ENCODE peak calls at places on chromosomes 16 and 17, in seven cellular contexts. Z, Y, K, L, F, C and O are unnamed samples.

GRCh38 chr17:62075308-62075815 is 10.3 kb upstream of the MED13 start:
- DNase-seq in Z (no peak), Y (no peak), K (peak), L (peak), F (no peak), C (peak), O (no peak)

GRCh38 chr17:71668807-71669206 is 452.0 kb upstream of the SOX9 start:
- DNase-seq in Z (no peak), Y (no peak), K (no peak), L (no peak), F (no peak), C (no peak), O (no peak)

GRCh38 chr17:27282054-27282501 is 11.8 kb upstream of the WSB1 start:
- DNase-seq in Z (no peak), Y (no peak), K (peak), L (peak), F (no peak), C (no peak), O (no peak)

GRCh38 chr17:8991514-8992285 is 26.2 kb upstream of the PIK3R5 start:
- DNase-seq in Z (peak), Y (no peak), K (peak), L (peak), F (peak), C (peak), O (peak)

GRCh38 chr16:73068546-73069401 is 20.8 kb upstream of the ZFHX3 start:
- DNase-seq in Z (no peak), Y (no peak), K (peak), L (peak), F (no peak), C (peak), O (no peak)

GRCh38 chr17:28579526-28579925 is 2.8 kb upstream of the ALDOC start:
- DNase-seq in Z (no peak), Y (no peak), K (no peak), L (no peak), F (no peak), C (no peak), O (no peak)

GRCh38 chr16:50066482-50067289 is 916 bp downstream of the HEATR3 start:
- DNase-seq in Z (peak), Y (no peak), K (no peak), L (no peak), F (no peak), C (no peak), O (no peak)

GRCh38 chr17:77273397-77274136 is 132.8 kb downstream of the SEC14L1 start:
- DNase-seq in Z (no peak), Y (no peak), K (peak), L (peak), F (no peak), C (peak), O (peak)

GRCh38 chr17:81135503-81136283 is 29.6 kb upstream of the PVALEF start:
- DNase-seq in Z (no peak), Y (no peak), K (no peak), L (no peak), F (no peak), C (no peak), O (no peak)

GRCh38 chr17:80124351-80124981 is 22.5 kb downstream of the EIF4A3 start:
- DNase-seq in Z (peak), Y (peak), K (peak), L (peak), F (peak), C (peak), O (peak)

GRCh38 chr17:14464741-14465140 is 163.9 kb downstream of the HS3ST3B1 start:
- DNase-seq in Z (no peak), Y (no peak), K (peak), L (peak), F (no peak), C (peak), O (no peak)

GRCh38 chr16:68087688-68088087 is 2.5 kb downstream of the NFATC3 start:
- DNase-seq in Z (no peak), Y (no peak), K (no peak), L (no peak), F (no peak), C (no peak), O (no peak)

GRCh38 chr16:63461248-63461841 is 1425.1 kb upstream of the CDH8 start:
- DNase-seq in Z (peak), Y (no peak), K (peak), L (no peak), F (peak), C (peak), O (peak)

GRCh38 chr17:17749921-17750320 is 68.7 kb downstream of the RAI1 start:
- DNase-seq in Z (peak), Y (peak), K (peak), L (peak), F (peak), C (peak), O (peak)

GRCh38 chr17:66549731-66550207 is 247.4 kb downstream of the PRKCA start:
- DNase-seq in Z (no peak), Y (no peak), K (peak), L (no peak), F (peak), C (peak), O (no peak)

GRCh38 chr17:39096435-39097158 is 54.8 kb downstream of the PLXDC1 start:
- DNase-seq in Z (no peak), Y (no peak), K (no peak), L (no peak), F (no peak), C (no peak), O (no peak)

GRCh38 chr17:18181358-18181757 is 2.3 kb upstream of the ALKBH5 start:
- DNase-seq in Z (no peak), Y (no peak), K (peak), L (no peak), F (no peak), C (no peak), O (no peak)

GRCh38 chr17:69773081-69773480 is 301.9 kb upstream of the KCNJ16 start:
- DNase-seq in Z (no peak), Y (no peak), K (peak), L (no peak), F (no peak), C (peak), O (no peak)

GRCh38 chr17:49910858-49911204 is 58.2 kb upstream of the DLX4 start:
- DNase-seq in Z (no peak), Y (no peak), K (no peak), L (peak), F (no peak), C (no peak), O (no peak)

GRCh38 chr16:15773964-15774363 is 82.9 kb downstream of the MYH11 start:
- DNase-seq in Z (no peak), Y (no peak), K (no peak), L (no peak), F (no peak), C (no peak), O (no peak)

GRCh38 chr17:16104189-16104588 is 104.6 kb downstream of the TTC19 start:
- DNase-seq in Z (no peak), Y (no peak), K (no peak), L (no peak), F (no peak), C (no peak), O (no peak)

GRCh38 chr16:88428616-88429386 is 24.3 kb upstream of the ZFPM1 start:
- DNase-seq in Z (no peak), Y (no peak), K (no peak), L (no peak), F (no peak), C (no peak), O (no peak)

GRCh38 chr17:20179031-20179430 is 169.9 kb downstream of the SPECC1 start:
- DNase-seq in Z (no peak), Y (no peak), K (no peak), L (no peak), F (no peak), C (no peak), O (no peak)

GRCh38 chr17:41446806-41447205 is 6.0 kb upstream of the KRT38 start:
- DNase-seq in Z (no peak), Y (no peak), K (peak), L (peak), F (no peak), C (peak), O (no peak)

GRCh38 chr16:5323284-5323683 is 225.7 kb upstream of the EEF2KMT start:
- DNase-seq in Z (peak), Y (peak), K (no peak), L (no peak), F (peak), C (no peak), O (peak)

GRCh38 chr17:68302066-68302564 is 10.8 kb downstream of the ARSG start:
- DNase-seq in Z (no peak), Y (no peak), K (peak), L (no peak), F (peak), C (no peak), O (no peak)

GRCh38 chr17:68301438-68301959 is 10.2 kb downstream of the ARSG start:
- DNase-seq in Z (no peak), Y (no peak), K (no peak), L (peak), F (peak), C (no peak), O (no peak)

GRCh38 chr17:68297168-68297567 is 5.9 kb downstream of the ARSG start:
- DNase-seq in Z (no peak), Y (no peak), K (no peak), L (no peak), F (no peak), C (no peak), O (no peak)

GRCh38 chr17:68298601-68299000 is 7.3 kb downstream of the ARSG start:
- DNase-seq in Z (no peak), Y (no peak), K (no peak), L (no peak), F (peak), C (no peak), O (no peak)

DNA sequence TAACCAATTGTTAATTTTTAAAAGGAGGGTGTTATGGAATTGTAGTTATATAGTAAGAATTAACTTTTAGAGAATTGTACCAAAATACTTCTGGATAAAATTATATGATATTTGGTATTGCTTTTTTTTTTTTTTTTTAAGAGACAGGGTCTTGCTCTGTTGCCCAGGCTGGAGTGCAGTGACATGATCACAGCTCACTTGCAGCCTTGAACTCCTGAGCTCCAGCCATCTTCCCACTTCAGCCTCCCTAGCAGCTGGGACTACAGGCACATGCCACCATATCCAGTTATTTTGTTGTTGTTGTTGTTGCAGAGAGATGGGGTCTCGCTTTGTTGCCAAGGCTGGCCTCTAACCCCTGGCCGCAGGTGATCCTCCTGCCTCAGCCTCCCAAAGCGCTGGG is 8.5 kb downstream of the ARSG start:
- DNase-seq in Z (no peak), Y (no peak), K (no peak), L (no peak), F (no peak), C (no peak), O (no peak)
- H2BK5ac ChIP-seq in Z (no peak), Y (no peak), K (no peak), L (peak), F (no peak), C (no peak), O (no peak)

GRCh38 chr16:1351582-1352362 is at the start of the genes GNPTG and TSR3:
- DNase-seq in Z (peak), Y (peak), K (peak), L (peak), F (peak), C (peak), O (peak)

GRCh38 chr16:1349351-1349750 is 2.3 kb downstream of the TSR3 start:
- DNase-seq in Z (no peak), Y (no peak), K (no peak), L (no peak), F (no peak), C (no peak), O (no peak)

GRCh38 chr16:1349951-1350350 is 1.7 kb downstream of the TSR3 start:
- DNase-seq in Z (no peak), Y (no peak), K (no peak), L (no peak), F (no peak), C (no peak), O (no peak)

GRCh38 chr16:1350691-1351090 is 987 bp downstream of the TSR3 start:
- DNase-seq in Z (no peak), Y (no peak), K (no peak), L (no peak), F (no peak), C (no peak), O (no peak)

DNA sequence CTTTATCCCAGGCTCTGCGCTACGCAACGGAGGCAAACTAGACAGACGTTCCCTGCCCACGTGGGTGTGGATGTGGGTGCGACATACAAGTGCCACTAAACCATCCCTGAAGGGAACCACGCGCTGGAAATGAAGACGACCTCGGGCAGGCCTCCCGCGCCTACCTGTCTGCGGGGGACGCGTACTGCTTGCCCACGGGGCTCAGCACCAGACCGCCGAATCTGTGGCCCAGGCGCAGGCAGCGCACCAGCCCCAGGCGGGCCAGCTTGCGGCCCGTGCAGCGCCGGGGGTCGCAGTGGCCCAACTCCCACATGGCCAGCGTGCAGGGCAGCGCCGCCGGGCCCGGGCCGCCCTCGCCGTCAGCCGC is 480 bp downstream of the TSR3 start:
- DNase-seq in Z (no peak), Y (no peak), K (no peak), L (no peak), F (no peak), C (no peak), O (no peak)
- H2BK5ac ChIP-seq in Z (peak), Y (peak), K (peak), L (no peak), F (no peak), C (no peak), O (no peak)

DNA sequence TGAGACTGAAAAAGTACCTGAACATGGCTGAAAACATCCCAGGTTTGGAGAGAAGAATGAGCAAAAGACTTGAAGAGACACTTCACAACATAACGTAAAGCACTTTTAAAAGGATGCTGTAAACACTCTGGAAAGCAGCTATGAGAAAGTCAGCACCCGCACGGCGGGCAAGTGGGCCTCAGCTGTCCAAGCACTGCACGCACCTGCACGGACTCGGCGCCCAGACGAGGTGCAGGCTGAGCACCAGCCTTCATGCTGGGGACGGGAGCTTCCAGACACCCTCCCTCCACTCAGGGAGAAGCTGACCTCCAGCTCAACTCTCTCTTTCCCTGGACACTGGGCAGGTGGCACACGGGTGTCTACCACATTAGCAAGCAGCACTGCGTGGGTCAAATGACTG is 13.1 kb downstream of the CCDC57 start:
- DNase-seq in Z (no peak), Y (no peak), K (no peak), L (no peak), F (no peak), C (no peak), O (no peak)
- H2BK5ac ChIP-seq in Z (no peak), Y (no peak), K (no peak), L (no peak), F (no peak), C (no peak), O (no peak)

DNA sequence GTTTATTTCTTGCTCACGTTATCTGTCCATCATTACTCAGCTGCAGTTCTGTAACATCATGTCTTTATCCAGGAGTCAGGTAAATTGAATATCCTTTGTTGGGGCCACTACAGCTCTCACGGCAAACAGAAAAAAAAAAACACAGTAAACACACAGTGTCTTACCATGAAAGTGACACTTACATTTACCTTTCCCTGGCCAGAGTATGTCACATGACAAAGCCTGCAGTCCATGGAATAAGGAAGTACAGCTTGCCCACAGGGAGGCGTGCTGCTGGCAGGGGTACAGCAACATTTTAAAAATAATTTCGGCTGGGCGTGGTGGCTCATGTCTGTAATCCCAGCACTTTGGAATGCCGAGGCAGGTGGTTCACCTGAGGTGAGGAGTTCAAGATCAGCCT is 85.7 kb upstream of the HS3ST4 start:
- DNase-seq in Z (no peak), Y (no peak), K (no peak), L (peak), F (peak), C (no peak), O (no peak)
- H2BK5ac ChIP-seq in Z (no peak), Y (no peak), K (no peak), L (no peak), F (no peak), C (no peak), O (no peak)

DNA sequence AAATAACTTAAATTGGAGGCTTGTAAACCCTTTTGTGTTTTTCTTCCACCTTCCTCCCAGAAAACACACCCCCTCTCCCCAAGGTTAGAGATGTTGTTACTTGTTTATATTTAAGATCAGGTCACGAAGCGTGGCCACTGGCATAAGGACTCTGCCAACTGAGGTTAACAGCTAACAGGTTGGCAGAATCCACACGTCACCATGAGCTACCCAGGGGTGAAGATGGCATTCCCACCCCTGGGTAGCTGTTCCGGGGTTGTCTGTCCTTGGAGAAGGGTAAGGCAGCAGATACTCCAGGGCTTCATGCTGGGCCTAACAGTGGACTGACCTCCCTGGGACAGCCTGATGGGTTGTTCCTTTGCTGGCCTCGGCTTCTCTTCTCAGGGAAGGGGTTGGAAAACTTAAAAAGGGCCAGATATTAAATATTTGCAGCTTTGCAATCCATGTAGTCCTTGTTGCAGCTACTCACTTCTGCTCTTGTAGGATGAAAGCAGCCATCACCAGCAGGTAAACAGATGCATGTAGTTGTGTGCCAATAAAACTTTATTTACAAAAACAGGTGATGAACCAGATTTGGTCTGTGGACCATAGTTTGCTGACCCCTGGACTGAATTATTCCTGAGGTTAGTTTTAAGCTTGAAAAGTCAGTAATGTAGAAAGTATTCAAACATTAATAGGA is 148.6 kb downstream of the MSI2 start:
- DNase-seq in Z (no peak), Y (no peak), K (no peak), L (no peak), F (no peak), C (no peak), O (no peak)
- H2BK5ac ChIP-seq in Z (peak), Y (no peak), K (no peak), L (no peak), F (no peak), C (no peak), O (no peak)

GRCh38 chr17:82298538-82299421 is 18.6 kb downstream of the CD7 start:
- DNase-seq in Z (no peak), Y (no peak), K (no peak), L (no peak), F (no peak), C (no peak), O (no peak)
- H2BK5ac ChIP-seq in Z (peak), Y (no peak), K (peak), L (no peak), F (no peak), C (no peak), O (no peak)

GRCh38 chr16:61780161-61780560 is 256.1 kb downstream of the CDH8 start:
- DNase-seq in Z (no peak), Y (no peak), K (no peak), L (no peak), F (peak), C (no peak), O (no peak)
- H2BK5ac ChIP-seq in Z (no peak), Y (no peak), K (no peak), L (no peak), F (no peak), C (no peak), O (no peak)

GRCh38 chr16:22623351-22623781 is 112.7 kb downstream of the NPIPB5 start:
- DNase-seq in Z (no peak), Y (no peak), K (no peak), L (peak), F (no peak), C (peak), O (no peak)
- H2BK5ac ChIP-seq in Z (no peak), Y (no peak), K (no peak), L (no peak), F (no peak), C (no peak), O (no peak)

GRCh38 chr16:14180431-14181059 is 109.4 kb downstream of the MRTFB start:
- DNase-seq in Z (peak), Y (no peak), K (no peak), L (no peak), F (peak), C (peak), O (peak)
- H2BK5ac ChIP-seq in Z (no peak), Y (no peak), K (no peak), L (no peak), F (no peak), C (no peak), O (no peak)